ENCODE peak calls at places on chromosomes 11 and 22, in seven cellular contexts. D is MM.1S, W is GM23248, N is Karpas-422, B is OCI-LY7, I is HCT116, M is SK-N-SH. S is an unnamed sample.

GRCh38 chr11:114163830-114164401 is 104.4 kb downstream of the ZBTB16 start:
- DNase-seq in W (no peak), N (no peak), M (no peak), I (no peak), B (no peak), D (no peak), S (no peak)

GRCh38 chr11:102807921-102808320 is 10.0 kb upstream of the MMP1 start:
- DNase-seq in I (peak; percentile 75), W (peak; percentile 27), M (peak; percentile 36), D (no peak), B (peak; percentile 5), N (peak; percentile 91), S (peak; percentile 52)

GRCh38 chr11:1341928-1342524 is 32.6 kb upstream of the TOLLIP start:
- DNase-seq in I (no peak), B (no peak), D (no peak), N (no peak), W (peak; percentile 65), M (no peak), S (no peak)

GRCh38 chr11:1487851-1488574 is 1.4 kb upstream of the MOB2 start:
- DNase-seq in B (no peak), N (no peak), M (no peak), I (no peak), D (no peak), W (no peak), S (no peak)

GRCh38 chr11:37788141-37788877 is 1190.3 kb upstream of the RAG2 start:
- DNase-seq in D (no peak), M (no peak), I (no peak), N (no peak), B (no peak), W (no peak), S (no peak)

GRCh38 chr11:2218234-2218633 is 46.6 kb upstream of the TH start:
- DNase-seq in M (no peak), W (no peak), I (no peak), N (no peak), D (no peak), B (no peak), S (no peak)

GRCh38 chr11:444397-445144 is 2.8 kb upstream of the ANO9 start:
- DNase-seq in D (no peak), N (no peak), M (no peak), I (no peak), W (peak; percentile 77), B (no peak), S (no peak)

GRCh38 chr11:33598426-33599069 is 102.1 kb downstream of the C11orf91 start:
- DNase-seq in M (peak; percentile 56), W (no peak), B (no peak), N (peak; percentile 43), I (no peak), D (no peak), S (no peak)

GRCh38 chr11:21628641-21629040 is 564.2 kb upstream of the ANO5 start:
- DNase-seq in W (no peak), N (no peak), B (no peak), I (no peak), M (no peak), D (no peak), S (no peak)

GRCh38 chr11:7072401-7073028 is 16.3 kb upstream of the RBMXL2 start:
- DNase-seq in I (no peak), B (no peak), N (no peak), M (no peak), D (peak; percentile 58), W (no peak), S (no peak)

GRCh38 chr11:17918049-17918605 is 94.7 kb downstream of the SERGEF start:
- DNase-seq in N (no peak), I (no peak), D (no peak), W (no peak), B (no peak), M (no peak), S (no peak)

GRCh38 chr11:13577881-13578280 is 82.1 kb upstream of the PTH start:
- DNase-seq in W (no peak), N (no peak), D (no peak), I (no peak), B (no peak), M (no peak), S (no peak)

GRCh38 chr11:10317776-10318526 is 13.1 kb downstream of the ADM start:
- DNase-seq in M (no peak), B (peak; percentile 86), I (no peak), N (no peak), D (peak; percentile 76), W (no peak), S (no peak)

GRCh38 chr22:48760481-48761238 is 1067.0 kb downstream of the BRD1 start:
- DNase-seq in B (no peak), I (no peak), D (no peak), N (no peak), M (no peak), W (no peak), S (no peak)

GRCh38 chr22:19875531-19876313 is 21.0 kb upstream of the GNB1L start:
- DNase-seq in I (no peak), B (no peak), M (peak; percentile 42), D (no peak), W (no peak), N (no peak), S (no peak)

GRCh38 chr22:19875061-19875530 is 20.4 kb upstream of the GNB1L start:
- DNase-seq in W (no peak), N (no peak), I (no peak), B (no peak), D (no peak), M (no peak), S (no peak)

GRCh38 chr22:19873138-19873959 is 18.7 kb upstream of the GNB1L start:
- DNase-seq in B (no peak), W (no peak), D (no peak), M (peak; percentile 25), I (no peak), N (no peak), S (no peak)

GRCh38 chr22:19873960-19874306 is 19.3 kb upstream of the GNB1L start:
- DNase-seq in M (peak; percentile 15), I (no peak), N (no peak), D (no peak), B (no peak), W (no peak), S (no peak)

DNA sequence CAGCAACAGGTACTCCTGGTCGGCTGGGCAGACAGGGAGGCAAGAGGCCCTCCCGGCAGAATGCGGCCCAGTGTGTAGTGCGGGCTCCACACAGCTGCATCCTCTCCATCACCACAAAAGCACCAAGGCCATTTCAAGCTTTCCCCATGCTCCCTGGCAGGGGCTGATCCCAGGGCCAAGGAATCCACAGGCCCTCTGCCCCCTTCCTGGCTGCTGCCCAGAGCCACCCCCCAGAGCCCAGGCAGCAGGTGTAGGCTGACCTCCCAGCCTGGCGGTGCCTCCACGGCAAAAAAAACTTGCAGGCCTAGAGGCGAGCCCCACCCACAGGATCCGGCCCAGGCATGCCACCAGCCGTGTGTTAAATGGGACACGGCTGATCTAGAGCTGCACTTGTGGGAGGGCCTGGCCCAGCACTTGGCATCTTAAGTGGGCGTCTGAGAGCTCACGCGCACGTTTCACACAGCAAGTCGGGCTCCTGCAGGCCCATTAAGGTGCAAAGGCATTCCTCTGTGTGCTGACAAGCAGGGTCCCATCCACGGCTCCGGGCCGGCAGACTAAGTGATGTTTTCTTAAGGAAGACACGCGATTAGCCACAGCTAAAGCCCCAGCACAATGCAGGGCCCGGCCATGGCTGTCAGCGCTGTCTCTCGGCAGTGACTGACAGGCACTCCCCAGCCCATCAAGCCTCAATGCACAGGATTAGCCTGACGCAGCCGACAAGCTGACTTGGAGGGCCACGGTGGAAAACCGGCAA is 19.8 kb upstream of the GNB1L start:
- DNase-seq in D (no peak), I (no peak), B (no peak), M (peak; percentile 31), N (no peak), W (peak; percentile 33), S (no peak)
- H3K27ac ChIP-seq in D (no peak overlapping the region), I (no peak overlapping the region), B (no peak overlapping the region), M (no peak overlapping the region), N (no peak overlapping the region), W (no peak overlapping the region), S (no peak overlapping the region)

DNA sequence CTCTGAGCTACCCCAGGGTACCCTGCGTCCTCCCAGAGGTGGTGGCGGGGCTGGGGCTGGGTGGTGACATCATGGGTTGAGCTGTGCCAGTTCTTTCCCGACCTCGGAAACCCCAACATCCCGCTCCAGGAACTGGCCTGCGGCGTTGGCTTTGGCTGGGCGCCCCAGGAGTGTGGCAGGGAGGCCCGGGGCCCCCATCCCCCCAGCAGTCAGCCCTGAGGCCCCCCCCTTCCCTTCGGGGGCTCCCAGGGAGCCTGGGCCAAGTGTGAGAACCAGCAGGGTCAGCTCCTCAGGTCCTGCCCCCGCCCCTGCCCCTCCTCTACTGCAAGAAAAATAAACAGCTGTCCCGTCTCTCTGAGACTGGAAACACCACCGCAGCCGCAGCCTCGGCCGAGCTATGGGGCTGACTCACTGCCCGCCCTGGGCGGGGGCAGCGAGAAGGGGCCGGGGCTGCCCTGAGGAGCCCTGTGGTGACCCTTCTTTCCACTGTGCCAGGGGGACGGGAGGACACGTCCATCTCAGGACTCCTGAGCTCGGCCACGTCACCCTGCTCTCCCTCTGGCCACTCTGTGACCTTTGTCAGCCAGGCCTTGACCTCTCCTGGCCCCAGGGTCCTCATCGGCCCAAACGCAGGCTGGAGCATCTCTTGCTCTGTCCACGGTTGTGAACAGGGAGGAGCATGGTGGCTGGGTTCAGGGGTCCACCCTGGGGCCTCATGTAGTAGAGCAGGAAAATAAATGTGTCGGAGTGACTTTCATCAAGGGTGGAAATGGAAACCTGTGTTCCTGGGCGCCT is 73.4 kb downstream of the WNT7B start:
- DNase-seq in W (peak; percentile 74), B (no peak), I (no peak), N (no peak), M (no peak), D (no peak), S (peak; percentile 87)
- H3K4me2 ChIP-seq in W (no peak overlapping the region), B (no peak overlapping the region), I (no peak overlapping the region), N (no peak overlapping the region), M (no peak overlapping the region), D (no peak overlapping the region), S (peak overlapping the region; percentile 65)

DNA sequence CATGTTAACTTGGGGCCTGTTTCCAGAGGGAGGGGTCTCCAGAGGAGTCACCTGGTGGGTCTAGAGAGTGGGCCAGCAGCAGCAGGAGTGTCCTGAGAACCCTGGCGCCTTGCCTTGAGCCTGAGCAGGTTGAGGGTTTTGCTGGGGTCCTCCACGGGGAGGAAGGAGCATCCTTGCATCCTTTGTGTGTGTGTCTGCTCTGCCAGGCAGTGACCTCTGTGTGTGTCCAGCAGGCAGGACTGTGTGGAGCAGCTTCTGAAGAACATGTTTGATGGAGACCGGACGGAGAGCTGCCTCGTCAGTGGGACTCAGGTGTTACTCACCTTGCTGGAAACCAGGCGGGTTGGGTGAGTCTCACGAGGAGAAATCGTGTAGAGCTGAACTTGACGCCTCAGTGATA is 55.7 kb downstream of the SBF1 start:
- DNase-seq in I (no peak), M (no peak), N (no peak), W (no peak), D (no peak), B (no peak), S (no peak)
- H3K9me2 ChIP-seq in I (no peaks in the 10 kb centered on the region), M (no peaks in the 10 kb centered on the region), N (no peaks in the 10 kb centered on the region), W (no peaks in the 10 kb centered on the region), D (no peaks in the 10 kb centered on the region), B (no peaks in the 10 kb centered on the region), S (no peaks in the 10 kb centered on the region)

GRCh38 chr22:31154975-31155374 is 5.0 kb upstream of the RNF185 start:
- DNase-seq in M (no peak), B (no peak), I (no peak), D (no peak), W (no peak), N (no peak), S (no peak)
- H3K27ac ChIP-seq in M (peak overlapping the region; percentile 78), B (no peak overlapping the region), I (no peak overlapping the region), D (no peak overlapping the region), W (peak overlapping the region; percentile 49), N (no peak overlapping the region), S (no peak overlapping the region)

GRCh38 chr11:24872912-24873311 is 376.1 kb downstream of the LUZP2 start:
- DNase-seq in D (no peak), B (no peak), M (peak; percentile 25), I (no peak), W (no peak), N (no peak), S (no peak)
- H3K4me2 ChIP-seq in D (no peak overlapping the region), B (no peak overlapping the region), M (no peak overlapping the region), I (no peak overlapping the region), W (no peak overlapping the region), N (no peak overlapping the region), S (no peak overlapping the region)

S was measured in PC-9.